ENCODE peak calls at places on chromosome 16, in four cellular contexts. O is ascending aorta; Y is CD4-positive, alpha-beta T cell; X is A673. L is an unnamed sample.
A peak's percentile ranks its signal among the peaks of the same experiment; 100 is the strongest.

GRCh38 chr16:84027607-84028006 is 15.0 kb downstream of the SLC38A8 start:
- DNase-seq in Y (no peak), X (no peak), O (no peak), L (no peak)

GRCh38 chr16:46972971-46973456 is 460 bp downstream of the DNAJA2 start:
- DNase-seq in O (peak; percentile 69), Y (peak; percentile 19), X (peak; percentile 12), L (no peak)

GRCh38 chr16:73713301-73713700 is 583.3 kb upstream of the PSMD7 start:
- DNase-seq in O (no peak), Y (no peak), X (peak; percentile 34), L (no peak)

GRCh38 chr16:81405702-81406113 is 38.9 kb upstream of the CMIP start:
- DNase-seq in O (no peak), Y (no peak), X (no peak), L (no peak)

GRCh38 chr16:82756283-82756599 is 129.5 kb downstream of the CDH13 start:
- DNase-seq in Y (no peak), O (no peak), X (no peak), L (no peak)

GRCh38 chr16:8370374-8371015 is 219.8 kb downstream of the TMEM114 start:
- DNase-seq in O (no peak), Y (no peak), X (peak; percentile 3), L (no peak)

GRCh38 chr16:85514601-85515318 is 98.4 kb upstream of the GSE1 start:
- DNase-seq in O (peak; percentile 93), X (peak; percentile 88), Y (no peak), L (peak; percentile 65)

GRCh38 chr16:76277099-76278030 is at the start of gene CNTNAP4:
- DNase-seq in Y (no peak), X (peak; percentile 1), O (no peak), L (no peak)

GRCh38 chr16:30407794-30408534 is 558 bp downstream of the ZNF771 start:
- DNase-seq in X (peak; percentile 85), Y (no peak), O (no peak), L (no peak)

GRCh38 chr16:87603684-87604571 is 1.6 kb downstream of the JPH3 start:
- DNase-seq in X (no peak), Y (no peak), O (no peak), L (no peak)

GRCh38 chr16:68289621-68290329 is 21.0 kb downstream of the SLC7A6OS start:
- DNase-seq in Y (no peak), X (peak; percentile 59), O (no peak), L (no peak)

GRCh38 chr16:49601541-49601940 is 227.9 kb downstream of the C16orf78 start:
- DNase-seq in X (no peak), Y (no peak), O (peak; percentile 39), L (no peak)

GRCh38 chr16:78289844-78290277 is 190.4 kb downstream of the WWOX start:
- DNase-seq in O (no peak), Y (no peak), X (no peak), L (no peak)

GRCh38 chr16:8673611-8674412 is 605 bp upstream of the ABAT start:
- DNase-seq in Y (no peak), X (no peak), O (no peak), L (no peak)

GRCh38 chr16:54847207-54847606 is 83.5 kb upstream of the IRX5 start:
- DNase-seq in Y (no peak), X (no peak), O (no peak), L (no peak)

GRCh38 chr16:59719121-59719520 is 985.0 kb upstream of the GOT2 start:
- DNase-seq in O (no peak), Y (no peak), X (no peak), L (no peak)

GRCh38 chr16:54431041-54431996 is 144.7 kb upstream of the IRX3 start:
- DNase-seq in O (no peak), X (no peak), Y (no peak), L (no peak)

DNA sequence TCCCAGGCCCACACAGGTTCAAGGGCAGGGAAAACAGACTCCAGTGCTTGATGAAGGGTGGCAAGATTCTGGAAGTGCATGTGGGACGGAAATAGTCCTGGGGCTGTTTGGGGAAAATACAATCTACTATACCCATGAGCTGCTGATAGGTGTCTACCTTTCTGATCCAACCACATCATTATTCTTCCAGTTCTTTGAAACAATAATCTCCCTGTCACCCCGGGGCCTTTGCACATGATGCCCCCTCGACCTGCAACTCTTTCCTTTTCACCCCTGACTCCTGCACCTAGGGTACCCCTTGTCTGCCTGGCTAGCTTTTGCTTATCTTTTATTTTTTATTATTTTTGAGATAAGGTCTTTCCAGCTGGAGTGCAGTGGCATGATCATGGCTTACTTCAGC is 45.0 kb downstream of the LDHD start:
- DNase-seq in X (no peak), O (no peak), Y (no peak), L (no peak)
- H3K27ac ChIP-seq in X (no peak overlapping the region), O (no peak overlapping the region), Y (no peak overlapping the region), L (no peak overlapping the region)

DNA sequence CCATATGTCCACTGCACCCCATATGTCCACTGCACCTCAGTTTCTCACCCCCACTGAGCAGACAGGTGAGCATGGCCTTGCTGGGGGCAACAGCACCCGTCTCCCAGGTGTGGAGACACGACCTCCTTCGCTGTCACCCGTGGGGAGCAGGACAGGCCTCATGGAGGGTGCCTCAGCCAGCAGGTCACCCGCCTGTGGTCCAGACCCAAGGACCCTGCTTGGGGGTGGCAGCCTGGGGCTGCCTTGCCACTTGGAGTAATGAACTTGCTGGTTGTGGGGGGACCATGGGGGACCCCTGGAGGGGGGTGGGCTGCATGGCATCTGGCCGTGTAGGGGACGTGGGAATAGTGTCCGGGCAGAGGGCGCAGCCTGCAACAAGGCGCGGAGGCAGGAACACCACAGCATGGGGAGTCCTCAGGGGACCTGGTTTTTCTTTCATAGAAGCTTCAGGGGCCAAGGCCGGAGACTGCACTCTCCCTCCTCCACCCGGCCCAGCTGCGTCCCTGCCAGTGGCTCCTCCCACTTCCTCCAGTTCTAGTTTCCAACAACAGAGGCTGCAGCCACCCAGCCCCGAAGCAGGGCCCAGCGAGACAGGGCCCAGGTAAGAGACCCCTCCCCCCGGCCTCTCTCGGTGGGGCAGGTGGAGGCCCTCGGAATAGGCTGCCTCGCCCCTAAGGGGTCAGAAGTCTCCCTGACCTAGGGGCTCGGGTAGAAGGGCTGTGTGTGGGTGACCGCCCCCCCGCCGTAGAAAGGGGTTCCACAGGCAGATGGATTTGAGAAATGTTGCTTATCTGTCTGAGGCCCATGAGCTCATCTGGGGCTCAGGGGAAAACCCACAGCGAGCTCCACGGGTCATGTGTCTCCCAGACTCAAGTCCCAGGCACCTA is at the start of gene NHLRC4:
- DNase-seq in X (peak; percentile 63), O (peak; percentile 80), Y (peak; percentile 46), L (peak; percentile 86)
- H3K27ac ChIP-seq in X (peak within 1 kb of the TSS; percentile 50), O (no peak within 1 kb of the TSS), Y (peak within 1 kb of the TSS; percentile 72), L (peak within 1 kb of the TSS; percentile 40)

GRCh38 chr16:14388243-14388642 is 241.8 kb downstream of the PARN start:
- DNase-seq in X (no peak), Y (no peak), O (no peak), L (no peak)
- H3K27ac ChIP-seq in X (no peak overlapping the region), Y (no peak overlapping the region), O (no peak overlapping the region), L (no peak overlapping the region)

GRCh38 chr16:7351572-7351971 is 18.9 kb downstream of the RBFOX1 start:
- DNase-seq in Y (no peak), O (no peak), X (no peak), L (no peak)
- H3K27ac ChIP-seq in Y (no peak overlapping the region), O (no peak overlapping the region), X (no peak overlapping the region), L (no peak overlapping the region)

DNA sequence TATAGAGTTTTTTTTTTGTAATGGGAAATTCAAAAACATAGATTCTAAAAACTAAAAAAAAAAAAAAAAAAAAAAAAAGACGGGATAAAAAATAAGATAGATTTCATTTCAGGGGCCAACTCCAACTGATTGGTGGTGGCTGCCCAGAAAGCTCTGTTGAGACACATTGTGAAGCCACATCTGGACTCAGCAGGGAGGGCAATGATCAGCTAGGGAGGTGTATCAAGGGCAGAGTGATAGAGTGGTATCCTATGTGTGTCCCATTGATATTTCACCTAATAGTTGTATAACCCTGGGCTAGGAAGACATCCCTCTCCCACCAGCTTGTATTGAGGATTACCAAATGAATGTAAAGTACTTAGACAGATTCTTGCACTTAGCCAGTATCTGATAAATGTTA is 6.7 kb upstream of the CMTR2 start:
- DNase-seq in Y (no peak), X (no peak), O (no peak), L (no peak)
- H3K27ac ChIP-seq in Y (no peak overlapping the region), X (no peak overlapping the region), O (no peak overlapping the region), L (no peak overlapping the region)

DNA sequence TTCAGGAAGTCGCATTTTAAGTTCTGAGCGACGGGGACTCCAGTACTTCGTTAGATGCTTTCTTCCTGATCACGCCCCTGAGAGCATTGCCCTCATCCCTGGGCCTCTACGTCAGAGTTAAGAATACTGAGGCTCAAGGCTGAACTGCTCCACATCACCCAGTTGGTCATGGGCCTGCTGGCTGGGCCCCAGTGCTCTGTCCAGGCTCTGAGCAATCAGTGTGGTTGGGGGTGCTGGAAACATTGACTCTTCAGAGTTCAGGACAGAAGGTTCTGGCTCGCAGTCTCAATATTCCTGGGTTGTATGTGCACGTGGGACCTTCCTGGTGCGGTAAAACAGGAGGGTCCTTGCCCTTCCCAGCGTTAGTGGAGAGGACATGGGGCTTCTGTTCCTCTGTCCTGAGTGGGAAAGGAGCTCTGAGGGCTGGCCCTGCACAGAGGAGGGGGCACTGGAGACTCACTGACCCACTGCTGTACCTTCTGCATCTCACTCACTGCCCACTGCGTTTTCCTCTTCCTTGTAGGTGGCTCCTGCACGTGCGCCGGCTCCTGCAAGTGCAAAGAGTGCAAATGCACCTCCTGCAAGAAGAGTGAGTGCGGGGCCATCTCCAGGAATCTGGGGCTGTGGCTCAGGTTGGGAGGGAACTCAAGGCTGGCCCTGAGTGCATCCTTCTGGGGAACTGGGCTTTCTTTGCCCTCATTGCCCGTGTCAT is 518 bp downstream of the MT1E start:
- DNase-seq in X (no peak), Y (no peak), O (peak; percentile 94), L (peak; percentile 71)
- H3K27ac ChIP-seq in X (no peak overlapping the region), Y (no peak overlapping the region), O (peak overlapping the region; percentile 96), L (peak overlapping the region; percentile 79)